ENCODE peak calls at places on chromosome 13, in nine cellular contexts. R, Y, D, C, K, T, P, O and H are unnamed samples.

GRCh38 chr13:40189426-40189825 is 477.0 kb downstream of the FOXO1 start:
- DNase-seq in P (no peak), O (no peak), K (no peak), Y (no peak), D (no peak), T (no peak), R (no peak), C (no peak), H (no peak)

GRCh38 chr13:22596157-22596863 is 584.5 kb upstream of the SGCG start:
- DNase-seq in R (peak; percentile 15), O (no peak), D (no peak), K (no peak), Y (peak; percentile 8), C (no peak), P (no peak), T (no peak), H (no peak)

GRCh38 chr13:38309397-38309796 is 40.3 kb upstream of the UFM1 start:
- DNase-seq in R (no peak), D (no peak), K (no peak), P (no peak), T (no peak), O (no peak), C (no peak), Y (no peak), H (no peak)

GRCh38 chr13:49248433-49249002 is 793 bp downstream of the CDADC1 start:
- DNase-seq in R (peak; percentile 54), K (peak; percentile 50), C (no peak), P (no peak), O (no peak), Y (peak; percentile 4), D (no peak), T (peak; percentile 18), H (peak; percentile 27)

GRCh38 chr13:114111577-114111976 is 20.8 kb downstream of the RASA3 start:
- DNase-seq in O (no peak), D (peak; percentile 8), R (no peak), K (no peak), C (no peak), T (no peak), Y (no peak), P (no peak), H (peak; percentile 9)

GRCh38 chr13:51523082-51523518 is 61.2 kb upstream of the WDFY2 start:
- DNase-seq in R (peak; percentile 60), P (no peak), Y (peak; percentile 53), K (no peak), C (peak; percentile 19), T (no peak), O (no peak), D (no peak), H (no peak)

GRCh38 chr13:51331354-51331861 is 8.1 kb upstream of the SERPINE3 start:
- DNase-seq in O (no peak), T (no peak), Y (no peak), R (no peak), C (no peak), P (no peak), D (no peak), K (no peak), H (no peak)

GRCh38 chr13:66634384-66634783 is 595.8 kb downstream of the PCDH9 start:
- DNase-seq in K (no peak), P (no peak), D (no peak), C (no peak), R (peak; percentile 45), O (no peak), T (no peak), Y (no peak), H (no peak)

GRCh38 chr13:113959198-113959597 is 14.7 kb downstream of the C13orf46 start:
- DNase-seq in R (no peak), D (no peak), O (no peak), T (no peak), Y (no peak), C (no peak), K (peak; percentile 90), P (no peak), H (no peak)

GRCh38 chr13:113724780-113725315 is 34.2 kb upstream of the TMEM255B start:
- DNase-seq in D (peak; percentile 49), C (peak; percentile 85), K (peak; percentile 81), O (peak; percentile 34), T (peak; percentile 93), R (peak; percentile 47), P (no peak), Y (peak; percentile 53), H (peak; percentile 67)

GRCh38 chr13:66778461-66778860 is 451.7 kb downstream of the PCDH9 start:
- DNase-seq in Y (no peak), K (no peak), T (no peak), C (no peak), P (no peak), D (no peak), O (no peak), R (peak; percentile 7), H (no peak)

GRCh38 chr13:65154661-65155447 is 2075.3 kb downstream of the PCDH9 start:
- DNase-seq in P (no peak), T (no peak), D (no peak), K (no peak), C (no peak), Y (no peak), R (no peak), O (no peak), H (no peak)

GRCh38 chr13:75908137-75908536 is 272.0 kb downstream of the LMO7 start:
- DNase-seq in R (peak; percentile 58), P (no peak), C (no peak), D (no peak), Y (no peak), T (no peak), K (no peak), O (no peak), H (no peak)

GRCh38 chr13:92513672-92514071 is 712.9 kb upstream of the GPC6 start:
- DNase-seq in C (no peak), R (no peak), T (no peak), K (no peak), P (no peak), O (no peak), Y (no peak), D (no peak), H (no peak)

GRCh38 chr13:53941588-53942190 is 913.1 kb downstream of the OLFM4 start:
- DNase-seq in P (no peak), K (no peak), C (no peak), T (no peak), Y (no peak), R (no peak), D (no peak), O (no peak), H (no peak)

GRCh38 chr13:21458457-21458815 is 667 bp downstream of the ZDHHC20 start:
- DNase-seq in Y (no peak), T (peak; percentile 77), P (no peak), C (peak; percentile 36), O (no peak), K (peak; percentile 25), D (no peak), R (peak; percentile 8), H (no peak)

GRCh38 chr13:100815476-100816046 is 141.0 kb upstream of the TMTC4 start:
- DNase-seq in Y (no peak), P (no peak), K (no peak), R (peak; percentile 69), C (no peak), O (no peak), T (no peak), D (no peak), H (no peak)

GRCh38 chr13:85497652-85498051 is 301.6 kb downstream of the SLITRK6 start:
- DNase-seq in Y (no peak), T (no peak), D (no peak), P (peak; percentile 91), O (no peak), K (no peak), R (peak; percentile 95), C (no peak), H (no peak)

GRCh38 chr13:20340136-20340758 is 108.1 kb upstream of the GJB6 start:
- DNase-seq in P (peak; percentile 2), T (no peak), O (no peak), D (no peak), Y (no peak), K (no peak), R (no peak), C (no peak), H (no peak)
- H3K4me3 ChIP-seq in P (peak overlapping the region; percentile 19), T (no peak overlapping the region), O (no peak overlapping the region), D (no peak overlapping the region), Y (no peak overlapping the region), K (no peak overlapping the region), R (no peak overlapping the region), C (no peak overlapping the region), H (no peak overlapping the region)

GRCh38 chr13:98813993-98814392 is 61.5 kb upstream of the SLC15A1 start:
- DNase-seq in D (no peak), R (no peak), C (no peak), T (no peak), Y (no peak), O (no peak), K (no peak), P (no peak), H (no peak)

GRCh38 chr13:98804336-98804855 is 51.9 kb upstream of the SLC15A1 start:
- DNase-seq in C (no peak), Y (no peak), R (no peak), P (no peak), K (no peak), D (no peak), T (no peak), O (no peak), H (no peak)

GRCh38 chr13:98810746-98811145 is 58.3 kb upstream of the SLC15A1 start:
- DNase-seq in K (no peak), O (no peak), Y (no peak), P (no peak), R (no peak), D (no peak), C (no peak), T (no peak), H (no peak)

GRCh38 chr13:98807774-98808173 is 55.3 kb upstream of the SLC15A1 start:
- DNase-seq in R (no peak), T (peak; percentile 60), K (no peak), O (no peak), D (no peak), Y (no peak), C (no peak), P (no peak), H (no peak)

DNA sequence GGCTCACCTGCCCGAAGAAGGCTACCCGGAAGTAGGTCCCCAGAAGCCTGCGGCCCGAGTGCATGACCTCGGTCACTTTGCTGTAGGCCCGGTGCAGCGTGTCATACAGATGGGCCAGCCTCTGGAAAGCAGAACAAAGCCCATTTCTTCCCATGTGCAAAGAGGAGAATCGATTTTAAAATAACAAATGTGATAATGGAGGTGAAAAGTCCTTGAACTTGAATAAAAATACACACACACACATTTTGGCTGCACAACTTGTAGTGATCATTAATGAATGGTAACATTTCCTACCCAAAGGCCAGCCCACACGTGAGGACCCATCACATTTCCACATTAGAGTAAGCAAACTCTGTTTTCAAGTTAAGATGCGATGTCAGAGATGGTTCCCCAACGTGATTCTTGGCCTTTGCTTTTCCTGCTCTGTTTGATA is 56.9 kb upstream of the SLC15A1 start:
- DNase-seq in C (no peak), R (no peak), O (no peak), K (no peak), P (no peak), Y (no peak), D (no peak), T (no peak), H (no peak)
- H3K4me3 ChIP-seq in C (no peak overlapping the region), R (no peak overlapping the region), O (no peak overlapping the region), K (no peak overlapping the region), P (no peak overlapping the region), Y (no peak overlapping the region), D (no peak overlapping the region), T (no peak overlapping the region), H (no peak overlapping the region)

GRCh38 chr13:24232474-24232873 is 72.0 kb downstream of the SPATA13 start:
- DNase-seq in O (no peak), P (no peak), K (no peak), R (no peak), Y (no peak), C (no peak), T (no peak), D (no peak), H (no peak)
- H3K4me3 ChIP-seq in O (no peak overlapping the region), P (no peak overlapping the region), K (no peak overlapping the region), R (no peak overlapping the region), Y (no peak overlapping the region), C (no peak overlapping the region), T (no peak overlapping the region), D (no peak overlapping the region), H (no peak overlapping the region)

GRCh38 chr13:42946927-42947326 is 45.1 kb downstream of the EPSTI1 start:
- DNase-seq in K (no peak), C (no peak), T (no peak), Y (no peak), D (no peak), O (no peak), P (peak; percentile 29), R (peak; percentile 83), H (no peak)
- H3K4me3 ChIP-seq in K (no peak overlapping the region), C (no peak overlapping the region), T (no peak overlapping the region), Y (no peak overlapping the region), D (no peak overlapping the region), O (no peak overlapping the region), P (no peak overlapping the region), R (no peak overlapping the region), H (no peak overlapping the region)